ENCODE peak calls at places on chromosomes 12 and 14, in four cellular contexts. I, K, E and W are unnamed samples.

GRCh38 chr14:96717116-96717515 is 80.1 kb upstream of the VRK1 start:
- DNase-seq in I (no peak), E (no peak), K (no peak), W (no peak)

GRCh38 chr14:35285168-35285990 is 6.8 kb upstream of the PSMA6 start:
- DNase-seq in K (peak; percentile 8), I (no peak), E (no peak), W (peak; percentile 5)

GRCh38 chr14:31080060-31080459 is 53.9 kb upstream of the STRN3 start:
- DNase-seq in K (peak; percentile 66), E (no peak), I (peak; percentile 37), W (no peak)

GRCh38 chr12:93154753-93155475 is 222.8 kb upstream of the NUDT4 start:
- DNase-seq in I (peak; percentile 69), K (peak; percentile 15), E (no peak), W (no peak)

GRCh38 chr12:114920828-114921579 is 237.0 kb upstream of the TBX3 start:
- DNase-seq in I (peak; percentile 66), E (no peak), K (peak; percentile 46), W (peak; percentile 78)

GRCh38 chr14:69149461-69150244 is 3.3 kb downstream of the DCAF5 start:
- DNase-seq in K (no peak), I (no peak), E (no peak), W (peak; percentile 44)

GRCh38 chr12:82896979-82897378 is 210.3 kb downstream of the TMTC2 start:
- DNase-seq in K (peak; percentile 41), I (no peak), E (no peak), W (no peak)

GRCh38 chr14:34201909-34202622 is 251.2 kb upstream of the EGLN3 start:
- DNase-seq in K (no peak), I (peak; percentile 31), E (no peak), W (no peak)

GRCh38 chr14:60328588-60328987 is 79.6 kb downstream of the PPM1A start:
- DNase-seq in E (no peak), K (no peak), I (no peak), W (no peak)

DNA sequence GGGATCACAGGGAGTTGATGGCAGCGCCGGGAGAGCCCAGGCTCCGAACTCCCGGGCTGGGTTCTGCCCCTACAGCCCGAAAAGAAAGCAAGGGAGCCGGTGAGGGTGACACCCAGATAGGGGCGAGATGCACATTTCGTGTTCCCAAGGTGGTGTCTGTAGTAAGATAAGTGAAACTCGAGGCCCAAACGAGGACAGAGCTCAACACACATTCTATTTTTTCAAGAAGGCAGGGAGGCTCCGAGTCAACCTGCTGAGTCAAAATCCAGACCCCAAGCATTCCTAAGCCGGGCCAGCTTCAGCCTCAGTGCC is 24.2 kb upstream of the YY1 start:
- DNase-seq in E (no peak), K (no peak), I (no peak), W (no peak)
- H3K4me3 ChIP-seq in E (peak overlapping the region; percentile 83), K (peak overlapping the region; percentile 43), I (peak overlapping the region; percentile 82), W (peak overlapping the region; percentile 53)

GRCh38 chr12:16121953-16122352 is 155.5 kb downstream of the SLC15A5 start:
- DNase-seq in K (no peak), I (no peak), E (no peak), W (no peak)
- TF ChIP-seq CTCF in K (no peak), I (no peak), E (no peak), W (no peak)

GRCh38 chr12:113876160-113876559 is 90.0 kb downstream of the RBM19 start:
- DNase-seq in E (no peak), K (no peak), I (no peak), W (no peak)

GRCh38 chr12:113877608-113878007 is 88.5 kb downstream of the RBM19 start:
- DNase-seq in K (no peak), E (no peak), I (no peak), W (no peak)

GRCh38 chr12:113874999-113875561 is 91.0 kb downstream of the RBM19 start:
- DNase-seq in I (peak; percentile 61), K (peak; percentile 89), E (no peak), W (no peak)

GRCh38 chr12:113874326-113874725 is 91.8 kb downstream of the RBM19 start:
- DNase-seq in E (no peak), I (no peak), K (no peak), W (no peak)

GRCh38 chr12:113875681-113876080 is 90.4 kb downstream of the RBM19 start:
- DNase-seq in K (peak; percentile 78), E (no peak), I (no peak), W (no peak)
- H3K4me3 ChIP-seq in K (no peak overlapping the region), E (no peak overlapping the region), I (no peak overlapping the region), W (no peak overlapping the region)

DNA sequence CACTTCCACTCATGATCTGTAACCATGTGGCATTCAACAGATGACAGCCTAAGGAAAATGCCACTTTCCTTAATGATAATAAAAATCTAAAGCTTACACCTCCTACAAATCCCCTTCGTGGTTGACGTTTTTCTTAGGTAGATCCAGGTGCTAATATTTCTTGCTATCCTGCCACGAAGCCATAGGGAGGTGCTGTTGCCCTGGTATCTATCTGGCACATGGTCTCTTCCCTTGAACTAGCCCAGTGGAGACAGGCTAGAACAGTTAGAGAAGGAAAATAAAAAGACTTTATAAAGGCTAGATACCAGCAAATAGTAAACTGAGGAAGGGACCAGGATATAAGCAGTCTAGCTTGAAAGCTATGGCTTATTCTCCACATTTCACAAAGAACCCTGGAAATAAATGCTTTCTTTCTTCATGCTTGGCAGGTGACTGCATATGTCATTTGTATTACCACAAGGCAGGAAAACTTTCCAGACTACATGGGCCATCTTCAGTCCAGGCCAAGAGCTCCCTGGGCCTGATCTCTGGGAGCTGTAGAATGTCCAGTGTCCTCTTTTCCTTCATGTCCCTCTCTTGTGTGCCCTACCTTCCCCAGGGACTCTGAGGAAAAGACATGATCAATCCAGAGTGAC is 15.3 kb downstream of the SPIC start:
- DNase-seq in I (peak; percentile 12), K (no peak), E (no peak), W (no peak)
- TF ChIP-seq CTCF in I (peak; percentile 42), K (no peak), E (peak; percentile 52), W (no peak)

GRCh38 chr12:6315704-6316597 is 5.5 kb downstream of the PLEKHG6 start:
- DNase-seq in K (no peak), E (no peak), I (no peak), W (no peak)
- H3K4me3 ChIP-seq in K (no peak overlapping the region), E (no peak overlapping the region), I (no peak overlapping the region), W (no peak overlapping the region)

GRCh38 chr12:52243264-52243773 is 10.3 kb downstream of the KRT7 start:
- DNase-seq in I (peak; percentile 8), E (no peak), K (peak; percentile 28), W (no peak)

GRCh38 chr12:52238916-52239649 is 6.0 kb downstream of the KRT7 start:
- DNase-seq in K (no peak), E (no peak), I (no peak), W (no peak)

GRCh38 chr12:52239767-52240166 is 6.7 kb downstream of the KRT7 start:
- DNase-seq in E (no peak), I (no peak), K (no peak), W (no peak)

GRCh38 chr12:52242442-52243263 is 9.6 kb downstream of the KRT7 start:
- DNase-seq in E (no peak), I (no peak), K (no peak), W (no peak)

DNA sequence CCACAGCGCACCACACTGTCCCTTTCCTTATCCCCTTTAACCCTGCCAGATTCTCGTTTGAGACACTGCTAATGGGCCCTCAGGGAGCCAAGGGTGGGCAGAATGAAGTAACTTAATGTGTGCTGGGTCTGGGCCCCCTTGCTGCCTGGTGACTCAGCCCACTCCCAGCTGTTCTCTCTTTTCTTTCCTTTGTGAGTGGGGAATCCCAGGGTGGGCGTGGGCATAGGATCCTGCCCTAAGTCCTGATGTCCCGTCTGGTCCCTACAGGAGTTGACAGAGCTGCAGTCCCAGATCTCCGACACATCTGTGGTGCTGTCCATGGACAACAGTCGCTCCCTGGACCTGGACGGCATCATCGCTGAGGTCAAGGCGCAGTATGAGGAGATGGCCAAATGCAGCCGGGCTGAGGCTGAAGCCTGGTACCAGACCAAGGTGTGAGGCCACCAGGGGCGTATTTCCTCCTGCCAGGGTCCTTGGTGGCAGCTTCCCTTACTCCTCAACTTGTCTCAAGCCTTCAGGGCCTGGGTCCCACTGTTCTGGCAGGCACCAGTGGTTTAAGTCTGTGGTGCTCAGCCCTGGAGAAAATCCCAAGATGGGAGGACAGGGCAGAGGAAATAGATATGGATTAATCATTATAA is 8.3 kb downstream of the KRT7 start:
- DNase-seq in E (no peak), K (peak; percentile 39), I (no peak), W (no peak)
- TF ChIP-seq CTCF in E (no peak), K (no peak), I (no peak), W (no peak)

DNA sequence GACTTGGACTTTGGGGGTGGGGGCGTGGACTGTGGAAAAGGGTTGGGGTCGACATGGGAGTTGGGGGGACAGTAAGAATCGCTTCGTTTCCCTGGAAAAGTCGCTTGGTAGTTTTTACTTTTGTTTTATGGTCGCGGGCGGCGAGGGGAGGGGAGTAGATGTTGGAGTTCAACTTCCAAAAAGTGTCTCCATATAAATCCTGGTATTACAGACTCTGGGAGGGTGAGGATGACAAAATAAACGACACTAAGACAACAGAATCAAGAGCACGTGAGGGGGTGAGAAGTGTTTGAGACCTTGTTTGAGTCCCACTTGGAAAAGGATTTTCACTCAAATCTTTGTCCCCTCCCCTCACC is 650 bp upstream of the BCL11B start:
- DNase-seq in I (no peak), K (no peak), E (no peak), W (no peak)
- H3K4me3 ChIP-seq in I (peak overlapping the region; percentile 45), K (no peak overlapping the region), E (peak overlapping the region; percentile 54), W (peak overlapping the region; percentile 62)

GRCh38 chr12:69896653-69897381 is 71.8 kb downstream of the MYRFL start:
- DNase-seq in K (no peak), I (no peak), E (no peak), W (no peak)
- TF ChIP-seq CTCF in K (no peak), I (no peak), E (no peak), W (no peak)

DNA sequence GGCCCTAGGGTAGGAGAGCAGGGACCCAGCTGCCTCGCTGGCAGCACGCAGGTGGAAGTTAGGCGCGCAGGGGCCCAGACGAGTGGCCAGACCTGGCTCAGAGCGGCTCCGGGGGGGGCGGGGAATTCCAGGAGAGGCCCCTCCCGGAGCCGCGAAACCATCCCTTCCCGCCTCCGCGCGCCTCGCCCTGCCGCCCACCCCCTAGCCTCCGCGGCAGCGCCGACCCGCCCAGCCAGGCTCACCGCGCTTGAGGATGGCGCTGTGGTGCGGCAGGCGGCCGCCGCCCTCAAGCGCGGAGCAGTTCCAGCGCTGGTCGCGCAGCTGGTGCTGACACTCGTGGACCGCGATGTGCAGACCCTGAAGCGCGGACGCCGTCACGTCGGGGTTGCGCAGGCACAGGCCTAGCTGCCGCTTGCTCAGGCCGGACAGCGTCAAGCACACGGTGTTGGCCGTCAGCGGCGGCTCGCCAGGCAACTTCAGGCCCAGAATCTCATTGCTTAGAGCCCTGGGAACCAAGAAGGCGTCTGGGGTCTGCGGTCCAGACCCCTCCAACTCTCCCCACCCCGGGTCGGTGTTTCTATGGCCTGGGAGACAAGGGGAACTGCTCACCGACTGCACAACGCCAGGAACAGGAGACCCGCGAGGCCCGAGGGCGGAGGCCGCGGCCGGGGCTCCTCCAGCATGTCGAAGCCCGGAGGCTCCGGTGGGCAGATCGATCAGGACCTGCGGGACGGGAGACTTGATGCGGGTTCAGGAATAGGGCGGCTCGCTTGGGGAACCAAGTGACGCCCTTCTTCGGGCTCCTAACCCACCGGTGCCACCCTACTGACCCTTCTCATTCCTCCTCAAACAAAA is 1.5 kb downstream of the WNT10B start:
- DNase-seq in K (no peak), I (no peak), E (peak; percentile 51), W (no peak)
- H3K4me3 ChIP-seq in K (no peak overlapping the region), I (no peak overlapping the region), E (peak overlapping the region; percentile 34), W (no peak overlapping the region)

DNA sequence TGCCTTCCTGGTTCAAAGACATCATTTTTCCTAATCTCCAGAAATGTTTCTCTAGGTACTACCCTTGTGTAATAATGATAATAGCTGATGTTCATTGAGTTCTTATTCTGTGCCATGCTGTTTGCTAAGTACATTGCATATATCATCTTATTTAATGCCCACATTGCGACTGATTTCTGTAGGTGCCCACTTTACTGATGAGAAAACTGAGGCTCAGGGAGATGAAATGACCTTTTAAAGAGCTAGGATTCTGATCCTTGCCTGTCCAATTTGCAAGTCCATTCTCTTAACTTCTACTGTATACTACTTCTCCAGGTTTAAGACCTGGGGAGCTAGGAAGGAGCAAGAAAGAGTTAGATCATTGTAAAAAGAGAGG is 2.8 kb downstream of the DGKA start:
- DNase-seq in I (no peak), E (no peak), K (no peak), W (no peak)
- TF ChIP-seq CTCF in I (no peak), E (no peak), K (no peak), W (no peak)